ENCODE peak calls at places on chromosomes 16 and 17, in five cellular contexts. M is lung, B is prostate gland, U is PC-9, T is A549. V is an unnamed sample.
A peak's percentile ranks its signal among the peaks of the same experiment; 100 is the strongest.

GRCh38 chr17:35217107-35217506 is 22.9 kb upstream of the SLC35G3 start:
- DNase-seq in M (no peak), B (no peak), U (no peak), T (no peak), V (no peak)

GRCh38 chr17:56597495-56597990 is 4.0 kb downstream of the NOG start:
- DNase-seq in M (no peak), B (no peak), U (peak; percentile 13), T (no peak), V (no peak)

GRCh38 chr16:56075732-56076131 is 115.6 kb upstream of the GNAO1 start:
- DNase-seq in M (no peak), B (no peak), U (no peak), T (no peak), V (no peak)

GRCh38 chr17:6361733-6362132 is 73.2 kb downstream of the AIPL1 start:
- DNase-seq in M (no peak), B (no peak), U (no peak), T (peak; percentile 35), V (no peak)

GRCh38 chr16:84489141-84489540 is 15.3 kb downstream of the MEAK7 start:
- DNase-seq in M (no peak), B (no peak), U (no peak), T (no peak), V (no peak)

GRCh38 chr17:20263595-20263994 is 203.7 kb downstream of the LGALS9B start:
- DNase-seq in M (no peak), B (no peak), U (no peak), T (no peak), V (no peak)

GRCh38 chr17:20896153-20896649 is 146.6 kb downstream of the USP22 start:
- DNase-seq in M (peak; percentile 51), B (no peak), U (no peak), T (no peak), V (no peak)

GRCh38 chr16:23578096-23578830 is 17.9 kb downstream of the NDUFAB1 start:
- DNase-seq in M (no peak), B (no peak), U (no peak), T (no peak), V (no peak)

GRCh38 chr17:2083613-2084128 is 28.8 kb downstream of the HIC1 start:
- DNase-seq in M (peak; percentile 64), B (no peak), U (peak; percentile 49), T (no peak), V (peak; percentile 95)

GRCh38 chr17:80861892-80862291 is 129.7 kb upstream of the CHMP6 start:
- DNase-seq in M (no peak), B (peak; percentile 45), U (no peak), T (peak; percentile 55), V (no peak)

GRCh38 chr17:10871914-10872313 is 34.0 kb upstream of the PIRT start:
- DNase-seq in M (peak; percentile 40), B (peak; percentile 21), U (no peak), T (no peak), V (no peak)

GRCh38 chr17:18858567-18859245 is 775 bp downstream of the PRPSAP2 start:
- DNase-seq in M (no peak), B (no peak), U (no peak), T (no peak), V (no peak)

GRCh38 chr17:44134752-44135568 is 6.8 kb upstream of the HROB start:
- DNase-seq in M (no peak), B (no peak), U (no peak), T (no peak), V (no peak)

GRCh38 chr17:66737524-66737923 is 97.4 kb upstream of the CACNG5 start:
- DNase-seq in M (no peak), B (no peak), U (no peak), T (no peak), V (no peak)

GRCh38 chr17:21313320-21313719 is 28.8 kb downstream of the MAP2K3 start:
- DNase-seq in M (no peak), B (no peak), U (no peak), T (no peak), V (peak; percentile 27)

GRCh38 chr17:32266389-32267269 is 997 bp downstream of the RHBDL3 start:
- DNase-seq in M (no peak), B (no peak), U (no peak), T (no peak), V (no peak)

GRCh38 chr17:76492989-76493501 is 8.2 kb downstream of the RHBDF2 start:
- DNase-seq in M (peak; percentile 71), B (no peak), U (peak; percentile 50), T (no peak), V (peak; percentile 98)

GRCh38 chr16:23469814-23470213 is 16.8 kb upstream of the COG7 start:
- DNase-seq in M (peak; percentile 47), B (peak; percentile 50), U (peak; percentile 76), T (peak; percentile 58), V (no peak)

GRCh38 chr16:25110392-25110947 is 1.1 kb upstream of the LCMT1 start:
- DNase-seq in M (no peak), B (no peak), U (no peak), T (no peak), V (no peak)

GRCh38 chr17:35069311-35069710 is 5.8 kb upstream of the RFFL start:
- DNase-seq in M (no peak), B (no peak), U (no peak), T (no peak), V (no peak)

GRCh38 chr16:12245923-12246290 is 269.4 kb downstream of the SNX29 start:
- DNase-seq in M (no peak), B (no peak), U (no peak), T (no peak), V (no peak)

GRCh38 chr17:74561580-74561979 is 5.7 kb downstream of the CD300H start:
- DNase-seq in M (no peak), B (no peak), U (no peak), T (no peak), V (no peak)

GRCh38 chr17:44348234-44348987 is 3.3 kb downstream of the GRN start:
- DNase-seq in M (no peak), B (peak; percentile 47), U (no peak), T (no peak), V (peak; percentile 94)

GRCh38 chr17:3922765-3923164 is 6.5 kb upstream of the P2RX1 start:
- DNase-seq in M (no peak), B (no peak), U (no peak), T (no peak), V (no peak)

GRCh38 chr17:27403480-27404005 is 52.7 kb upstream of the KSR1 start:
- DNase-seq in M (no peak), B (no peak), U (no peak), T (no peak), V (no peak)

GRCh38 chr17:77510133-77510796 is 369.5 kb downstream of the SEC14L1 start:
- DNase-seq in M (no peak), B (no peak), U (no peak), T (no peak), V (peak; percentile 33)

GRCh38 chr17:59641799-59642484 is 22.2 kb downstream of the CLTC start:
- DNase-seq in M (no peak), B (no peak), U (no peak), T (no peak), V (no peak)

GRCh38 chr17:73214851-73215250 is 22.0 kb downstream of the COG1 start:
- DNase-seq in M (no peak), B (no peak), U (no peak), T (no peak), V (no peak)

GRCh38 chr17:73210002-73210678 is 17.3 kb downstream of the COG1 start:
- DNase-seq in M (no peak), B (no peak), U (no peak), T (peak; percentile 75), V (no peak)

GRCh38 chr17:73214008-73214407 is 21.2 kb downstream of the COG1 start:
- DNase-seq in M (no peak), B (no peak), U (no peak), T (no peak), V (no peak)

GRCh38 chr17:73211745-73212144 is 18.9 kb downstream of the COG1 start:
- DNase-seq in M (no peak), B (no peak), U (no peak), T (no peak), V (no peak)

DNA sequence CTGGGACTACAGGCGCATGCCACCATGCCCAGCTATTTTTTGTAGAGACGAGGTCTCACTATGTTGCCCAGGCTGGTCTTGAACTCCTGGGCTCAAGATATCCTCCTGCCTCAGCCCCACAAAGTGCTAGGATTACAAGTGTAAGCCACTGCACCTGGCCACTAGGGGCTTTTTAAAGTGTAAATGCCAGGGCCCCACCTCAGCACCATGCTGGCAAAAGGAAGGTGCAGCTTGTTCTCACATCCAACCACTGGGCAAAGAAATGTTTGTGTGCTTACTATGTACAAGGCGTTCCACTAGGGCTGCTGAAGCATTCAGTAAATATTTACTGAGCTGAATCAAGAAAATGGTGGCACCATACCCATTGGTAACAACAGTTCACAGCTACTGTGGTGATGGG is 22.6 kb downstream of the COG1 start:
- DNase-seq in M (no peak), B (peak; percentile 56), U (no peak), T (no peak), V (no peak)
- TF ChIP-seq CTCF in M (no peak), B (peak; percentile 51), U (peak; percentile 40), T (no peak), V (no peak)

GRCh38 chr16:3019594-3020246 is 448 bp upstream of the TNFRSF12A start:
- DNase-seq in M (no peak), B (no peak), U (no peak), T (no peak), V (no peak)

GRCh38 chr16:3017262-3017805 is 649 bp downstream of the CLDN6 start:
- DNase-seq in M (no peak), B (no peak), U (no peak), T (no peak), V (no peak)

GRCh38 chr16:3020247-3020603 is at the start of gene TNFRSF12A:
- DNase-seq in M (peak; percentile 70), B (peak; percentile 63), U (peak; percentile 82), T (peak; percentile 64), V (peak; percentile 68)

GRCh38 chr16:3015865-3016521 is 2.0 kb downstream of the CLDN6 start:
- DNase-seq in M (no peak), B (no peak), U (no peak), T (no peak), V (no peak)

DNA sequence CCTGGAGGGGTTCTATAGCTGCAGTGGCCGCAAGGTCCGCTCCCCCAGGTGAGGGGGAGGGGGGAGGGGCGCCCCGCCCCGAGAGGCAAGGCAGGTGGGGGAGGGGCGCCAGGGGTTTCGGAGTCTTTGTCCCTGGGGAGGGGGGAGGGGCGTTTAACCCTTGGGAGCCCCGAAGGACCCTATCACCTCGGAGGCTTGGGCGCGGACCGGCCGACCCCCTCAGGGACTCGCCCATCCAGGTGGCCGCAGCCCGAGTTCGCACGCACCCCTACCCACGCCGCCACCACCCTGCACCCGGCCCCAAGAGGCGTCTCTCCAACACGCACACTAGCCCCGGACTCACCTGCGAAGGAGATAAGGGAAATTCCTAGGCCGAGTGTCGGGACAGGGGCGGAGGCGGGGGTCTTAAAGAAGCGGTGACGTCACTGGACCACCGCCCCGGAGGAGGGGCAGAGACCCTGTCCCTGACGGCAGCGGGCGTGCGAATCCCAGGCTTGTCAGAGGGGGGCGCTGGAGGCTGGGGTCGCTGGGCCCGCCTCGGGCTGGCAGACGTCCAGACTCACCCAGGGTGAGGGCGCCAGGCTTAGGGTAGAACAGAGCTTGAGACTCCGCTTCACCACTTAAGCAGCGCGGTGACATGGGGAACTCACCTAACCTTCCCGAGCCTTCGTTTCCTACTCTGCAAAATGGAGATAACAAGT is at the start of gene CLDN6:
- DNase-seq in M (no peak), B (no peak), U (no peak), T (no peak), V (no peak)
- TF ChIP-seq CTCF in M (no peak), B (no peak), U (no peak), T (no peak), V (peak; percentile 44)

GRCh38 chr17:47895856-47896671 is at the start of gene SP2:
- DNase-seq in M (peak; percentile 99), B (peak; percentile 100), U (peak; percentile 99), T (peak; percentile 100), V (peak; percentile 100)
- TF ChIP-seq CTCF in M (no peak), B (no peak), U (peak; percentile 27), T (no peak), V (no peak)

GRCh38 chr16:11139624-11140375 is 116.2 kb downstream of the SOCS1 start:
- DNase-seq in M (no peak), B (no peak), U (no peak), T (no peak), V (no peak)
- TF ChIP-seq CTCF in M (no peak), B (no peak), U (no peak), T (no peak), V (no peak)